ENCODE peak calls at places on chromosomes 2 and 18, in four cellular contexts. X, O, D and Z are unnamed samples.

GRCh38 chr2:5482929-5483331 is 209.3 kb upstream of the SOX11 start:
- DNase-seq in X (no peak), O (no peak), D (peak; percentile 42), Z (no peak)

GRCh38 chr2:95669441-95669994 is 77.7 kb downstream of the TRIM43 start:
- DNase-seq in X (no peak), O (no peak), D (no peak), Z (no peak)

GRCh38 chr2:226079186-226079585 is 679.7 kb downstream of the NYAP2 start:
- DNase-seq in X (no peak), O (no peak), D (peak; percentile 81), Z (peak; percentile 44)

GRCh38 chr2:189024861-189025618 is 50.9 kb downstream of the COL3A1 start:
- DNase-seq in X (no peak), O (no peak), D (peak; percentile 35), Z (no peak)

GRCh38 chr2:106638043-106638442 is 150.9 kb downstream of the CD8B2 start:
- DNase-seq in X (no peak), O (no peak), D (peak; percentile 1), Z (peak; percentile 42)

GRCh38 chr18:48409591-48410094 is 460 bp upstream of the ZBTB7C start:
- DNase-seq in X (peak; percentile 15), O (peak; percentile 54), D (peak; percentile 19), Z (no peak)

GRCh38 chr2:9222246-9222898 is 15.8 kb downstream of the ASAP2 start:
- DNase-seq in X (no peak), O (no peak), D (peak; percentile 43), Z (no peak)

GRCh38 chr18:1659190-1659589 is 754.5 kb downstream of the ADCYAP1 start:
- DNase-seq in X (no peak), O (no peak), D (no peak), Z (no peak)

GRCh38 chr2:50143822-50144575 is 887.9 kb downstream of the NRXN1 start:
- DNase-seq in X (peak; percentile 6), O (no peak), D (peak; percentile 28), Z (peak; percentile 68)

DNA sequence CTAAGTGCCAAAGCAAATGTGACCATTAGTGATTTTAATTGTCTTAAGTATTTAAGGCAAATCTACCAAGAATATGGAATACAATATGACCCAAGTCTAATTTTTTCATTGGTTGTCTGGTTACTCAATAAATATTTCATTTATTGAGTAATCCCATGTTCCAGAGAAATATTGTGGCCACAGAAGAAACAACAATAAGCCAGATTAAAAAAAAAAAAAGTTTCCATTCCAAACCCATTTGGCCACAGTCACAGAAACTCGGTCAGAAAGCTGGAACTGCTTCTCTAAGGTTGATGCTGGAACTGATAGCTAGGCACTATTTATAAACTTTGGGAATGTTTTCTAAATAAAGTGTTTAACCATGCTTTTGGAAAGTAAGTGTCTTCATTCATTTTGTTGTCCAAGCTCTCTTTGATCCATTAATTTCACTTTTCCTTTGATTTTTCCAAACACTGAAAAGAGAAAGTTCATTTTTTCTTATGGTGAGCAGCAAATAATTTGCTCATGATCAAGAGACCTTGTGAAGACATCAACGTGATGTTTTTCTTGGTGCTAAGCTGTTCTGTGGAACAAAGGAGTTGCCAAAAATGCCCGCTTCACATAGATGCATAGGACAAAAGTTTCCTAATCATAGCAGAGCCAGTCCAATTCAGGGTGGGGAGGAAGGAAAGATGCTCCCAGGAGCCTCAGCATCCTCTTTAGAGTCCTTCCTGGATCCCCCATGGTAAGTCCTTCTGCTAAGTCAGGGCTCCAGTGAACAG is 72.1 kb upstream of the CCBE1 start:
- DNase-seq in X (no peak), O (no peak), D (peak; percentile 46), Z (peak; percentile 73)
- TF ChIP-seq CTCF in X (no peak), O (no peak), D (no peak), Z (no peak)

DNA sequence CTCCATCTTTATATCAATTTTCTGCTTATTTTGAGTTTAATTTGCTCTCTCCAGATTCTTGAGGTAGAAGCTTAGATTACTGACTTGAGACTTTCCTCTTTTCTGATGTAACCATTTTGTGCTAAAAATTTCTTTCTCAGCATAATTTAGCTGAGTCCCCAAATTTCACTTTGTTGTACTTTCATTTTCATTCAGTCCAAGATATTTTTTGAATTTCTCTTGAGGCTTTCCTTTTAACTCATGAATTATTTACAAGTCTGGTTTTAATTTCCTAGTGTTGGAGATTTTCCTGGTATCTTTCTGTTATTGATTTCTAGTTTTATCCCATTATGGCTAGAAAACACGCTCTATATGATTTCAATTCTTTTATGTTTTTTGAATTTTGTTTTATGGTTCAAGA is 144.7 kb upstream of the PGAP1 start:
- DNase-seq in X (no peak), O (no peak), D (no peak), Z (no peak)
- H3K4me3 ChIP-seq in X (no peak overlapping the region), O (no peak overlapping the region), D (no peak overlapping the region), Z (no peak overlapping the region)

GRCh38 chr18:9531791-9532410 is 56.6 kb downstream of the RALBP1 start:
- DNase-seq in X (no peak), O (no peak), D (peak; percentile 44), Z (no peak)
- TF ChIP-seq CTCF in X (no peak), O (no peak), D (no peak), Z (no peak)

GRCh38 chr2:62568983-62569837 is 63.2 kb upstream of the TMEM17 start:
- DNase-seq in X (no peak), O (no peak), D (peak; percentile 32), Z (no peak)
- H3K4me3 ChIP-seq in X (no peak overlapping the region), O (no peak overlapping the region), D (no peak overlapping the region), Z (no peak overlapping the region)

DNA sequence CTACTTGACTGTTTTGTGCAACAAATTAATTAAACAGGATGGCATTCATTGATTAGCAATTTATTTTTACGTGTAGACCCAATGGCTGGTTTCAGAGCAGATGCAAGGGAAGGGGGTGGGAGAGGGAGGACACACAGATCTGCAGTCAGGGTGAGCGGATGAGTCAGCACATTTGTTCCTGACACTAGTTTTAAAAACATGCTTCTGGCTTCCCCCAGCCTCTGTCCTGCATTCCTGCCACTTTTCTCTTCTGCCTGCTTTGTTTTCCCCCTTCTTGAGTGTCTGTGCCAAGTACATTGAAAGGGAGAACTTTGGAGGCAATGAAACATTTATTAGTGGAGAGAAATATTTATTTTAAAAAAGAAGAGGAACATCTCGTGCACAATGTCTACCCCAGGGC is 52.1 kb downstream of the NRP2 start:
- DNase-seq in X (no peak), O (no peak), D (peak; percentile 90), Z (peak; percentile 94)
- TF ChIP-seq CTCF in X (no peak), O (no peak), D (no peak), Z (no peak)